ENCODE peak calls at places on chromosomes 6 and 20, in ten cellular contexts. B is right lobe of liver; X is cardiac muscle cell; S is CD8-positive, alpha-beta T cell; Y is tibial artery; E is GM12865; T is choroid plexus epithelial cell; K is astrocyte of the spinal cord; P is lower lobe of right lung; A is lower leg skin. C is an unnamed sample.

GRCh38 chr6:64334646-64335045 is 699.0 kb downstream of the PHF3 start:
- DNase-seq in T (peak; percentile 56), A (no peak), Y (no peak), P (no peak), E (no peak), B (no peak), X (peak; percentile 76), K (peak; percentile 23), S (no peak), C (no peak)

GRCh38 chr20:14877616-14878015 is 540.2 kb upstream of the FLRT3 start:
- DNase-seq in S (no peak), X (no peak), T (no peak), Y (no peak), A (no peak), K (no peak), E (no peak), P (no peak), B (no peak), C (no peak)

GRCh38 chr6:30556006-30556713 is at the start of gene GNL1:
- DNase-seq in Y (peak; percentile 95), E (peak; percentile 98), P (peak; percentile 98), K (peak; percentile 93), A (peak; percentile 94), B (peak; percentile 97), T (peak; percentile 95), S (peak; percentile 100), X (peak; percentile 94), C (peak; percentile 67)

GRCh38 chr6:14159090-14159489 is 41.5 kb downstream of the CD83 start:
- DNase-seq in A (no peak), P (no peak), Y (no peak), X (no peak), T (no peak), B (no peak), E (no peak), S (no peak), K (no peak), C (no peak)

GRCh38 chr6:34441526-34441925 is 15.7 kb upstream of the RPS10 start:
- DNase-seq in A (no peak), E (no peak), P (no peak), K (no peak), S (no peak), Y (no peak), B (no peak), X (no peak), T (no peak), C (no peak)

GRCh38 chr6:139418426-139419132 is 44.1 kb upstream of the CITED2 start:
- DNase-seq in S (no peak), A (no peak), X (no peak), T (no peak), B (no peak), K (no peak), Y (no peak), E (no peak), P (no peak), C (no peak)

GRCh38 chr6:40391086-40391485 is 196.1 kb downstream of the LRFN2 start:
- DNase-seq in T (no peak), E (no peak), X (no peak), A (peak; percentile 2), S (no peak), P (no peak), Y (no peak), B (no peak), K (no peak), C (no peak)

GRCh38 chr20:1809611-1810510 is 85.3 kb upstream of the SIRPA start:
- DNase-seq in P (no peak), Y (peak; percentile 45), X (no peak), A (no peak), E (no peak), S (no peak), K (peak; percentile 49), B (no peak), T (no peak), C (no peak)

GRCh38 chr6:159904497-159904911 is 13.7 kb downstream of the MAS1 start:
- DNase-seq in S (no peak), X (no peak), K (no peak), E (peak; percentile 44), P (no peak), B (no peak), T (no peak), A (no peak), Y (no peak), C (no peak)

GRCh38 chr6:148329568-148330299 is 12.9 kb upstream of the SASH1 start:
- DNase-seq in X (peak; percentile 86), E (no peak), B (no peak), Y (no peak), K (peak; percentile 49), A (no peak), P (no peak), S (no peak), T (peak; percentile 63), C (peak; percentile 82)

GRCh38 chr6:119351005-119351394 is 1.4 kb upstream of the MAN1A1 start:
- DNase-seq in K (peak; percentile 74), Y (no peak), B (no peak), A (no peak), T (peak; percentile 76), P (no peak), S (no peak), X (peak; percentile 73), E (peak; percentile 48), C (peak; percentile 23)

GRCh38 chr6:100573169-100573568 is 108.4 kb upstream of the SIM1 start:
- DNase-seq in A (no peak), Y (no peak), E (peak; percentile 5), K (peak; percentile 47), B (no peak), X (peak; percentile 61), S (no peak), P (no peak), T (peak; percentile 75), C (no peak)

GRCh38 chr6:121222656-121223055 is 111.6 kb downstream of the TBC1D32 start:
- DNase-seq in K (peak; percentile 49), B (no peak), X (peak; percentile 43), E (no peak), A (no peak), Y (no peak), S (no peak), P (no peak), T (peak; percentile 66), C (peak; percentile 39)

GRCh38 chr6:113361014-113361645 is 496.0 kb upstream of the MARCKS start:
- DNase-seq in P (no peak), Y (no peak), E (no peak), B (no peak), S (no peak), X (peak; percentile 60), K (peak; percentile 94), T (peak; percentile 79), A (no peak), C (no peak)

GRCh38 chr20:24618739-24619138 is 149.3 kb downstream of the SYNDIG1 start:
- DNase-seq in X (no peak), S (no peak), T (no peak), K (no peak), A (no peak), Y (no peak), E (no peak), P (no peak), B (no peak), C (no peak)

GRCh38 chr6:14061644-14062043 is 55.9 kb upstream of the CD83 start:
- DNase-seq in X (no peak), B (no peak), E (no peak), K (no peak), Y (no peak), S (no peak), P (no peak), A (no peak), T (no peak), C (no peak)

GRCh38 chr6:89509719-89510339 is 76.9 kb downstream of the ANKRD6 start:
- DNase-seq in T (no peak), K (no peak), S (no peak), X (peak; percentile 7), P (no peak), E (no peak), B (no peak), A (no peak), Y (no peak), C (peak; percentile 36)

GRCh38 chr6:145214570-145214969 is 520.8 kb downstream of the EPM2A start:
- DNase-seq in A (no peak), S (no peak), B (no peak), X (peak; percentile 52), P (no peak), E (peak; percentile 52), K (peak; percentile 53), T (peak; percentile 56), Y (no peak), C (no peak)
- TF ChIP-seq CTCF in A (no peak), S (peak; percentile 56), B (peak; percentile 50), X (peak; percentile 55), P (peak; percentile 55), E (peak; percentile 23), K (peak; percentile 46), T (peak; percentile 53), Y (peak; percentile 17), C (peak; percentile 41)

DNA sequence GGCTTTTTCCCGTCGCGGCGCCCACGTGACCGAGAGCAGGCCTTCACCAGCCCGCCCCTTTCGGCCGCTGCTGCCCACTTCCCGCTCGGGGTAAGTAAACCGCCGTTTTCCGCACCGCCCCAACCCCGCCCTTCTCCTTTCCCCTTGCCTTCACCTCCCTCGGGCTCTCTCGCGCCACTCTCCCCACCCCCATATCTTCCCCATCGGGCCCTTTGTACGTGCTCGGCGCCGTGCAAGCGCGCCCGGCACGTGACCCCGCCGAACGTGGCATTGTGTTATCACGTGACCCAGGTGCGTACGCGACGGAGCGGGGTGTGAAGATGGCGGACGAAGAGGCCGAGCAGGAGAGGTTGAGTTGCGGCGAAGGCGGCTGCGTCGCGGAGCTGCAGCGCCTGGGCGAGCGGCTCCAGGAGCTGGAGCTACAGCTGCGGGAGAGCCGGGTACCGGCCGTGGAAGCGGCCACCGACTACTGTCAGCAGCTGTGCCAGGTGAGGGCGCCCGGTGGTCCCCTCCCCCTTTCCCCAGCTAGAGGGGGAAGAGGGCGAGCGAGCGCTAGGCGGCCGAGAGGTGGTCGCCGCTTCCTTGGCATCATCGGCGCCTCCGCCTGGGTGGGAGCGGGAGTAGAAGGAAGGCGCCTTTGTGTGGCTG is at the start of gene ZNF292:
- DNase-seq in T (peak; percentile 97), K (peak; percentile 99), P (peak; percentile 99), A (peak; percentile 96), B (peak; percentile 96), X (peak; percentile 99), E (peak; percentile 99), S (peak; percentile 90), Y (peak; percentile 98), C (peak; percentile 79)
- H3K4me3 ChIP-seq in T (peak within 1 kb of the TSS; percentile 95), K (peak within 1 kb of the TSS; percentile 92), P (peak within 1 kb of the TSS; percentile 96), A (peak within 1 kb of the TSS; percentile 44), B (peak within 1 kb of the TSS; percentile 96), X (peak within 1 kb of the TSS; percentile 95), E (peak within 1 kb of the TSS; percentile 88), S (peak within 1 kb of the TSS; percentile 80), Y (peak within 1 kb of the TSS; percentile 88), C (peak within 1 kb of the TSS; percentile 74)

GRCh38 chr6:22330941-22331340 is 34.1 kb upstream of the PRL start:
- DNase-seq in T (no peak), Y (no peak), P (no peak), A (no peak), S (no peak), K (no peak), E (no peak), X (no peak), B (no peak), C (no peak)
- TF ChIP-seq CTCF in T (no peak), Y (no peak), P (no peak), A (no peak), S (no peak), K (no peak), E (no peak), X (no peak), B (no peak), C (no peak)

DNA sequence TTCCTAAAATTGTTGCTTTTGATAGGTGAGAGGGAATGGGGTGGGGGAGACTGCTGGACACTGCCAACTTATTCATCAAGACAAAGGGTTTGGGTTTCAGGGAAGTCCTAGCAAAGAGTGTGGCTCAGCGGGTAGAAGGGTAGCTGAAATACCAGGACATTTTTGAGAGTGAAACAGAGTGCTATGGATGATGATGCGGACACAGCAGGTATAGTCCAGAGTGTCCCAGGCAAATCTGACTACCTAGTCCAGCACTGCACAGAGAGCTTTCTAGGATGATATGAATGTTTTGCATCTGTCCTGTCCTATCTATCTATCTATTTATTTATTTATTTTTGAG is 154.3 kb downstream of the BCAS1 start:
- DNase-seq in T (no peak), S (no peak), Y (no peak), E (no peak), A (no peak), K (no peak), P (no peak), X (no peak), B (no peak), C (no peak)
- H3K4me3 ChIP-seq in T (no peak overlapping the region), S (peak overlapping the region; percentile 81), Y (peak overlapping the region; percentile 66), E (peak overlapping the region; percentile 25), A (no peak overlapping the region), K (no peak overlapping the region), P (peak overlapping the region; percentile 72), X (no peak overlapping the region), B (peak overlapping the region; percentile 54), C (no peak overlapping the region)